ENCODE peak calls at places on chromosomes 6 and 20, in eight cellular contexts. One of them, this sample, is unnamed. For H3K4me1 and H3K27me3, the result is how much of the 10 kb centered on the place peaks cover.

GRCh38 chr6:127102299-127102698 is 16.2 kb upstream of the RSPO3 start:
- DNase-seq in keratinocyte: no peak
- DNase-seq in uterus: no peak
- DNase-seq in PC-9: peak
- DNase-seq in NT2/D1: no peak
- DNase-seq in aorta: no peak
- DNase-seq in lung: no peak
- DNase-seq in IMR-90: peak
- DNase-seq in this sample: no peak

GRCh38 chr20:50449789-50450492 is 60.2 kb upstream of the PTPN1 start:
- DNase-seq in keratinocyte: no peak
- DNase-seq in uterus: no peak
- DNase-seq in PC-9: no peak
- DNase-seq in NT2/D1: no peak
- DNase-seq in aorta: peak
- DNase-seq in lung: no peak
- DNase-seq in IMR-90: no peak
- DNase-seq in this sample: no peak

GRCh38 chr6:143187173-143187908 is 126.7 kb downstream of the AIG1 start:
- DNase-seq in keratinocyte: no peak
- DNase-seq in uterus: no peak
- DNase-seq in PC-9: peak
- DNase-seq in NT2/D1: no peak
- DNase-seq in aorta: no peak
- DNase-seq in lung: no peak
- DNase-seq in IMR-90: peak
- DNase-seq in this sample: no peak

GRCh38 chr6:87151471-87151785 is 3.9 kb upstream of the ZNF292 start:
- DNase-seq in keratinocyte: no peak
- DNase-seq in uterus: no peak
- DNase-seq in PC-9: no peak
- DNase-seq in NT2/D1: no peak
- DNase-seq in aorta: no peak
- DNase-seq in lung: no peak
- DNase-seq in IMR-90: no peak
- DNase-seq in this sample: no peak

GRCh38 chr6:121849477-121849876 is 414.0 kb downstream of the GJA1 start:
- DNase-seq in keratinocyte: no peak
- DNase-seq in uterus: peak
- DNase-seq in PC-9: no peak
- DNase-seq in NT2/D1: peak
- DNase-seq in aorta: peak
- DNase-seq in lung: peak
- DNase-seq in IMR-90: peak
- DNase-seq in this sample: peak

GRCh38 chr6:36851149-36851614 is 11.9 kb upstream of the CPNE5 start:
- DNase-seq in keratinocyte: peak
- DNase-seq in uterus: peak
- DNase-seq in PC-9: peak
- DNase-seq in NT2/D1: no peak
- DNase-seq in aorta: no peak
- DNase-seq in lung: peak
- DNase-seq in IMR-90: peak
- DNase-seq in this sample: peak

GRCh38 chr6:104623052-104623690 is 236.5 kb downstream of the HACE1 start:
- DNase-seq in keratinocyte: no peak
- DNase-seq in uterus: no peak
- DNase-seq in PC-9: no peak
- DNase-seq in NT2/D1: no peak
- DNase-seq in aorta: no peak
- DNase-seq in lung: no peak
- DNase-seq in IMR-90: no peak
- DNase-seq in this sample: peak

GRCh38 chr20:49405696-49406095 is 76.8 kb downstream of the KCNB1 start:
- DNase-seq in keratinocyte: no peak
- DNase-seq in uterus: no peak
- DNase-seq in PC-9: no peak
- DNase-seq in NT2/D1: no peak
- DNase-seq in aorta: no peak
- DNase-seq in lung: no peak
- DNase-seq in IMR-90: no peak
- DNase-seq in this sample: no peak

GRCh38 chr20:51598581-51598980 is 56.1 kb upstream of the NFATC2 start:
- DNase-seq in keratinocyte: no peak
- DNase-seq in uterus: no peak
- DNase-seq in PC-9: no peak
- DNase-seq in NT2/D1: no peak
- DNase-seq in aorta: no peak
- DNase-seq in lung: no peak
- DNase-seq in IMR-90: no peak
- DNase-seq in this sample: no peak

GRCh38 chr6:40627316-40627715 is 40.2 kb upstream of the LRFN2 start:
- DNase-seq in keratinocyte: peak
- DNase-seq in uterus: no peak
- DNase-seq in PC-9: no peak
- DNase-seq in NT2/D1: no peak
- DNase-seq in aorta: no peak
- DNase-seq in lung: no peak
- DNase-seq in IMR-90: no peak
- DNase-seq in this sample: no peak

GRCh38 chr6:11460001-11460668 is 77.4 kb upstream of the TMEM170B start:
- DNase-seq in keratinocyte: no peak
- DNase-seq in uterus: no peak
- DNase-seq in PC-9: no peak
- DNase-seq in NT2/D1: no peak
- DNase-seq in aorta: no peak
- DNase-seq in lung: no peak
- DNase-seq in IMR-90: peak
- DNase-seq in this sample: no peak

GRCh38 chr20:17558154-17558940 is 11.5 kb upstream of the DSTN start:
- DNase-seq in keratinocyte: no peak
- DNase-seq in uterus: peak
- DNase-seq in PC-9: peak
- DNase-seq in NT2/D1: peak
- DNase-seq in aorta: peak
- DNase-seq in lung: peak
- DNase-seq in IMR-90: peak
- DNase-seq in this sample: no peak

GRCh38 chr20:8633366-8633765 is 435.5 kb upstream of the PLCB4 start:
- DNase-seq in keratinocyte: no peak
- DNase-seq in uterus: no peak
- DNase-seq in PC-9: no peak
- DNase-seq in NT2/D1: no peak
- DNase-seq in aorta: no peak
- DNase-seq in lung: no peak
- DNase-seq in IMR-90: peak
- DNase-seq in this sample: no peak

GRCh38 chr6:121838842-121839241 is 403.4 kb downstream of the GJA1 start:
- DNase-seq in keratinocyte: peak
- DNase-seq in uterus: no peak
- DNase-seq in PC-9: no peak
- DNase-seq in NT2/D1: no peak
- DNase-seq in aorta: no peak
- DNase-seq in lung: no peak
- DNase-seq in IMR-90: peak
- DNase-seq in this sample: no peak

GRCh38 chr20:23009636-23010035 is 25.5 kb upstream of the SSTR4 start:
- DNase-seq in keratinocyte: no peak
- DNase-seq in uterus: no peak
- DNase-seq in PC-9: no peak
- DNase-seq in NT2/D1: no peak
- DNase-seq in aorta: no peak
- DNase-seq in lung: no peak
- DNase-seq in IMR-90: no peak
- DNase-seq in this sample: no peak

GRCh38 chr20:38700146-38700545 is 24.1 kb upstream of the SLC32A1 start:
- DNase-seq in keratinocyte: no peak
- DNase-seq in uterus: no peak
- DNase-seq in PC-9: peak
- DNase-seq in NT2/D1: no peak
- DNase-seq in aorta: no peak
- DNase-seq in lung: no peak
- DNase-seq in IMR-90: no peak
- DNase-seq in this sample: no peak

GRCh38 chr6:136529655-136530054 is 20.6 kb downstream of the MAP7 start:
- DNase-seq in keratinocyte: no peak
- DNase-seq in uterus: no peak
- DNase-seq in PC-9: no peak
- DNase-seq in NT2/D1: no peak
- DNase-seq in aorta: no peak
- DNase-seq in lung: no peak
- DNase-seq in IMR-90: no peak
- DNase-seq in this sample: no peak

GRCh38 chr20:53517146-53517545 is 76.5 kb downstream of the ZNF217 start:
- DNase-seq in keratinocyte: no peak
- DNase-seq in uterus: no peak
- DNase-seq in PC-9: no peak
- DNase-seq in NT2/D1: no peak
- DNase-seq in aorta: no peak
- DNase-seq in lung: no peak
- DNase-seq in IMR-90: peak
- DNase-seq in this sample: no peak

GRCh38 chr6:131758920-131759319 is 48.1 kb upstream of the CTAGE9 start:
- DNase-seq in keratinocyte: no peak
- DNase-seq in uterus: no peak
- DNase-seq in PC-9: no peak
- DNase-seq in NT2/D1: no peak
- DNase-seq in aorta: no peak
- DNase-seq in lung: no peak
- DNase-seq in IMR-90: no peak
- DNase-seq in this sample: no peak

GRCh38 chr6:131755597-131755996 is 44.8 kb upstream of the CTAGE9 start:
- DNase-seq in keratinocyte: no peak
- DNase-seq in uterus: no peak
- DNase-seq in PC-9: no peak
- DNase-seq in NT2/D1: no peak
- DNase-seq in aorta: no peak
- DNase-seq in lung: no peak
- DNase-seq in IMR-90: peak
- DNase-seq in this sample: no peak

GRCh38 chr6:131754088-131754487 is 43.3 kb upstream of the CTAGE9 start:
- DNase-seq in keratinocyte: no peak
- DNase-seq in uterus: no peak
- DNase-seq in PC-9: peak
- DNase-seq in NT2/D1: no peak
- DNase-seq in aorta: no peak
- DNase-seq in lung: no peak
- DNase-seq in IMR-90: peak
- DNase-seq in this sample: no peak

GRCh38 chr6:131756039-131756438 is 45.2 kb upstream of the CTAGE9 start:
- DNase-seq in keratinocyte: no peak
- DNase-seq in uterus: no peak
- DNase-seq in PC-9: no peak
- DNase-seq in NT2/D1: no peak
- DNase-seq in aorta: no peak
- DNase-seq in lung: no peak
- DNase-seq in IMR-90: no peak
- DNase-seq in this sample: no peak

GRCh38 chr6:131754715-131755567 is 44.1 kb upstream of the CTAGE9 start:
- DNase-seq in keratinocyte: no peak
- DNase-seq in uterus: no peak
- DNase-seq in PC-9: peak
- DNase-seq in NT2/D1: no peak
- DNase-seq in aorta: no peak
- DNase-seq in lung: no peak
- DNase-seq in IMR-90: peak
- DNase-seq in this sample: no peak
- H3K4me1 ChIP-seq in keratinocyte: under half
- H3K4me1 ChIP-seq in uterus: under half
- H3K4me1 ChIP-seq in PC-9: under half
- H3K4me1 ChIP-seq in NT2/D1: under half
- H3K4me1 ChIP-seq in aorta: under half
- H3K4me1 ChIP-seq in lung: under half
- H3K4me1 ChIP-seq in IMR-90: under half
- H3K4me1 ChIP-seq in this sample: under half

GRCh38 chr6:120779441-120779840 is 554.8 kb downstream of the TBC1D32 start:
- DNase-seq in keratinocyte: no peak
- DNase-seq in uterus: no peak
- DNase-seq in PC-9: no peak
- DNase-seq in NT2/D1: no peak
- DNase-seq in aorta: no peak
- DNase-seq in lung: no peak
- DNase-seq in IMR-90: no peak
- DNase-seq in this sample: no peak
- H3K4me3 ChIP-seq in keratinocyte: no peak
- H3K4me3 ChIP-seq in uterus: no peak
- H3K4me3 ChIP-seq in PC-9: no peak
- H3K4me3 ChIP-seq in NT2/D1: no peak
- H3K4me3 ChIP-seq in aorta: no peak
- H3K4me3 ChIP-seq in lung: no peak
- H3K4me3 ChIP-seq in IMR-90: no peak
- H3K4me3 ChIP-seq in this sample: no peak

GRCh38 chr6:1624071-1624847 is 14.5 kb downstream of the FOXC1 start:
- DNase-seq in keratinocyte: no peak
- DNase-seq in uterus: no peak
- DNase-seq in PC-9: no peak
- DNase-seq in NT2/D1: no peak
- DNase-seq in aorta: peak
- DNase-seq in lung: no peak
- DNase-seq in IMR-90: no peak
- DNase-seq in this sample: no peak
- H3K27me3 ChIP-seq in keratinocyte: under half
- H3K27me3 ChIP-seq in uterus: under half
- H3K27me3 ChIP-seq in PC-9: under half
- H3K27me3 ChIP-seq in NT2/D1: half or more
- H3K27me3 ChIP-seq in aorta: under half
- H3K27me3 ChIP-seq in lung: under half
- H3K27me3 ChIP-seq in IMR-90: under half
- H3K27me3 ChIP-seq in this sample: under half

GRCh38 chr6:24223131-24223715 is 97.2 kb downstream of the NRSN1 start:
- DNase-seq in keratinocyte: no peak
- DNase-seq in uterus: no peak
- DNase-seq in PC-9: no peak
- DNase-seq in NT2/D1: no peak
- DNase-seq in aorta: no peak
- DNase-seq in lung: no peak
- DNase-seq in IMR-90: no peak
- DNase-seq in this sample: no peak
- H3K4me1 ChIP-seq in keratinocyte: under half
- H3K4me1 ChIP-seq in uterus: under half
- H3K4me1 ChIP-seq in PC-9: under half
- H3K4me1 ChIP-seq in NT2/D1: under half
- H3K4me1 ChIP-seq in aorta: under half
- H3K4me1 ChIP-seq in lung: under half
- H3K4me1 ChIP-seq in IMR-90: under half
- H3K4me1 ChIP-seq in this sample: under half

DNA sequence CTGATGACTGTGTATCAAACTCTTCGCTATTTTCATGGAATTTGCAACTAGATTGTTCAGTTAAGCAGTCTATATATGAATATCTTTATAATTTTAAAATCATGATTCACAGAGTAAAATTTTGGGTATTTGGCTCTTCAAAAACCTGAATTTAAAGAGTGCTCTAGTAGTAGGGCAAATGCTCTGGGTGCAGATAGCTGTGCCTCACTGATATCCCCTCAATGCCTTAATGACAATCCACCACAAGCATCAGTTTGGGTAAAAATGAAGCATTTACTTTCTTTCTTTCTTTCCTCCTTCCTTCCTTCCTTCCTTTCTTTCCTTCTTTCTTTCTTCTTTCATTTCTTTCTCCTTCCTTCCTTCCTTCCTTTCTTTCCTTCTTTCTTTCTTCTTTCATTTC is 239.7 kb downstream of the ADGRB3 start:
- DNase-seq in keratinocyte: no peak
- DNase-seq in uterus: no peak
- DNase-seq in PC-9: no peak
- DNase-seq in NT2/D1: no peak
- DNase-seq in aorta: no peak
- DNase-seq in lung: no peak
- DNase-seq in IMR-90: no peak
- DNase-seq in this sample: no peak
- H3K4me3 ChIP-seq in keratinocyte: no peak
- H3K4me3 ChIP-seq in uterus: no peak
- H3K4me3 ChIP-seq in PC-9: no peak
- H3K4me3 ChIP-seq in NT2/D1: no peak
- H3K4me3 ChIP-seq in aorta: no peak
- H3K4me3 ChIP-seq in lung: no peak
- H3K4me3 ChIP-seq in IMR-90: no peak
- H3K4me3 ChIP-seq in this sample: no peak

This sample was measured in HAP-1.